ENCODE peak calls at places on chromosome 1, in ten cellular contexts. One of them, this sample, is unnamed.

GRCh38 chr1:159040206-159040605 is 30.5 kb downstream of the IFI16 start:
- DNase-seq in Peyer's patch: no peak
- DNase-seq in stomach: no peak
- DNase-seq in mesothelial cell of epicardium: no peak
- DNase-seq in esophagus squamous epithelium: no peak
- DNase-seq in PC-9: no peak
- DNase-seq in upper lobe of right lung: no peak
- DNase-seq in AG10803: peak; percentile 75
- DNase-seq in lung: no peak
- DNase-seq in gastrocnemius medialis: no peak
- DNase-seq in this sample: no peak

GRCh38 chr1:145871994-145872411 is 13.1 kb upstream of the PIAS3 start:
- DNase-seq in AG10803: peak; percentile 36
- DNase-seq in PC-9: no peak
- DNase-seq in esophagus squamous epithelium: no peak
- DNase-seq in stomach: peak; percentile 31
- DNase-seq in lung: no peak
- DNase-seq in Peyer's patch: peak; percentile 64
- DNase-seq in mesothelial cell of epicardium: peak; percentile 42
- DNase-seq in gastrocnemius medialis: peak; percentile 13
- DNase-seq in upper lobe of right lung: peak; percentile 74
- DNase-seq in this sample: no peak

GRCh38 chr1:147210987-147211386 is 14.2 kb downstream of the FMO5 start:
- DNase-seq in Peyer's patch: no peak
- DNase-seq in stomach: no peak
- DNase-seq in esophagus squamous epithelium: no peak
- DNase-seq in lung: no peak
- DNase-seq in PC-9: no peak
- DNase-seq in gastrocnemius medialis: no peak
- DNase-seq in mesothelial cell of epicardium: no peak
- DNase-seq in AG10803: no peak
- DNase-seq in upper lobe of right lung: no peak
- DNase-seq in this sample: no peak

GRCh38 chr1:201628490-201628889 is 89.6 kb downstream of the NAV1 start:
- DNase-seq in AG10803: no peak
- DNase-seq in stomach: no peak
- DNase-seq in mesothelial cell of epicardium: no peak
- DNase-seq in upper lobe of right lung: no peak
- DNase-seq in lung: no peak
- DNase-seq in gastrocnemius medialis: no peak
- DNase-seq in esophagus squamous epithelium: no peak
- DNase-seq in PC-9: no peak
- DNase-seq in Peyer's patch: no peak
- DNase-seq in this sample: no peak

GRCh38 chr1:24309762-24310485 is 9.2 kb upstream of the GRHL3 start:
- DNase-seq in Peyer's patch: no peak
- DNase-seq in upper lobe of right lung: no peak
- DNase-seq in esophagus squamous epithelium: no peak
- DNase-seq in lung: no peak
- DNase-seq in gastrocnemius medialis: no peak
- DNase-seq in stomach: no peak
- DNase-seq in mesothelial cell of epicardium: no peak
- DNase-seq in AG10803: no peak
- DNase-seq in PC-9: no peak
- DNase-seq in this sample: no peak

GRCh38 chr1:241762713-241763339 is 85.2 kb upstream of the EXO1 start:
- DNase-seq in stomach: no peak
- DNase-seq in gastrocnemius medialis: no peak
- DNase-seq in esophagus squamous epithelium: no peak
- DNase-seq in AG10803: no peak
- DNase-seq in upper lobe of right lung: no peak
- DNase-seq in PC-9: no peak
- DNase-seq in Peyer's patch: no peak
- DNase-seq in mesothelial cell of epicardium: no peak
- DNase-seq in lung: no peak
- DNase-seq in this sample: no peak

GRCh38 chr1:49102752-49103151 is 326.1 kb upstream of the BEND5 start:
- DNase-seq in esophagus squamous epithelium: no peak
- DNase-seq in upper lobe of right lung: no peak
- DNase-seq in stomach: no peak
- DNase-seq in gastrocnemius medialis: no peak
- DNase-seq in AG10803: peak; percentile 94
- DNase-seq in mesothelial cell of epicardium: no peak
- DNase-seq in PC-9: no peak
- DNase-seq in lung: no peak
- DNase-seq in Peyer's patch: no peak
- DNase-seq in this sample: no peak

GRCh38 chr1:63688302-63688701 is 85.5 kb upstream of the ROR1 start:
- DNase-seq in Peyer's patch: no peak
- DNase-seq in gastrocnemius medialis: no peak
- DNase-seq in stomach: no peak
- DNase-seq in AG10803: peak; percentile 82
- DNase-seq in esophagus squamous epithelium: no peak
- DNase-seq in mesothelial cell of epicardium: no peak
- DNase-seq in lung: no peak
- DNase-seq in upper lobe of right lung: no peak
- DNase-seq in PC-9: no peak
- DNase-seq in this sample: no peak

GRCh38 chr1:88404582-88404981 is 279.5 kb upstream of the PKN2 start:
- DNase-seq in esophagus squamous epithelium: no peak
- DNase-seq in upper lobe of right lung: no peak
- DNase-seq in stomach: no peak
- DNase-seq in mesothelial cell of epicardium: no peak
- DNase-seq in gastrocnemius medialis: no peak
- DNase-seq in AG10803: no peak
- DNase-seq in lung: no peak
- DNase-seq in Peyer's patch: no peak
- DNase-seq in PC-9: no peak
- DNase-seq in this sample: no peak

DNA sequence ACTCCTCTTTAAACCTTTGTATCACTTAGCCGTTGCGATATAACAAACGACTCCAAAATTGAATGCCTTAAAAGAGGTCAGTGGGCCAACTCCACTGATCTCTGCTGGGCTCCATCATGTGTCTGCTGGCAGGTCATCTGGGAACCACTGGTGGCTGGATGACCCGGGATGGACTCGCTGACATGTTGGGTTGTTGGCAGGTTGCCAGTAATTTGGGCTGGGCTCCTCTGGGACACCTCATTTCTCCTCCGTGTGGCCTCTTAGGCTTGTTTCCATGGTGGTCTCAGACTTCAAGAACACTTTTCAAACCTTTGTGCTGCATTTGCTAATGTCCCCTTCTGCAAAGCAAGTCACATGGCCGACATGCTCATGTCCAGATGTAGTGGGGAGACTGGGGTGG is 139.3 kb upstream of the POU3F1 start:
- DNase-seq in gastrocnemius medialis: no peak
- DNase-seq in mesothelial cell of epicardium: no peak
- DNase-seq in upper lobe of right lung: no peak
- DNase-seq in lung: no peak
- DNase-seq in esophagus squamous epithelium: no peak
- DNase-seq in PC-9: no peak
- DNase-seq in AG10803: no peak
- DNase-seq in stomach: no peak
- DNase-seq in Peyer's patch: no peak
- DNase-seq in this sample: no peak
- TF ChIP-seq CTCF in gastrocnemius medialis: no peak
- TF ChIP-seq CTCF in mesothelial cell of epicardium: no peak
- TF ChIP-seq CTCF in upper lobe of right lung: no peak
- TF ChIP-seq CTCF in lung: no peak
- TF ChIP-seq CTCF in esophagus squamous epithelium: no peak
- TF ChIP-seq CTCF in PC-9: no peak
- TF ChIP-seq CTCF in AG10803: no peak
- TF ChIP-seq CTCF in stomach: no peak
- TF ChIP-seq CTCF in Peyer's patch: no peak
- TF ChIP-seq CTCF in this sample: no peak

DNA sequence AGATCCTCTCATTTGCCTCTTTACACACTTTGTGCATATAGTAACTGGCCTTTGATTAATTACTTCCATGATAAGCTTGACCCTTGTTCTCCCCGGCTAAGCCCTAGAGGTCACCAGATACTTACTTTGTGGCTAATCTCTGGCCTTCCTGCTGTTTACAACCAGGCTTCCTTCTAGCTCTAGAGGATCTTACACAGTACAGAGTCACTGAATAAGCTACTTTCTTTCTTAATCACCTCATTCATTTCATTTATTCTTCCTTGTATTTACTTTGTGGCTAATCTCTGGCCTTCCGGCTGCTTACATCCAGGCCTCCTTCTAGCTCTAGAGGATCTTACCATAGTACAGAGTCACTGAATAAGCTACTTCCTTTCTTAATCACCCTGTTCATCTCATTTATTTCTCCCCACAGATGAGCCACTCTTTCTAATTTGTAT is 144.3 kb upstream of the C1orf21 start:
- DNase-seq in gastrocnemius medialis: no peak
- DNase-seq in mesothelial cell of epicardium: no peak
- DNase-seq in stomach: no peak
- DNase-seq in lung: no peak
- DNase-seq in upper lobe of right lung: no peak
- DNase-seq in PC-9: no peak
- DNase-seq in esophagus squamous epithelium: no peak
- DNase-seq in AG10803: peak; percentile 50
- DNase-seq in Peyer's patch: peak; percentile 67
- DNase-seq in this sample: no peak
- TF ChIP-seq CTCF in gastrocnemius medialis: peak; percentile 27
- TF ChIP-seq CTCF in mesothelial cell of epicardium: no peak
- TF ChIP-seq CTCF in stomach: no peak
- TF ChIP-seq CTCF in lung: peak; percentile 15
- TF ChIP-seq CTCF in upper lobe of right lung: peak; percentile 41
- TF ChIP-seq CTCF in PC-9: no peak
- TF ChIP-seq CTCF in esophagus squamous epithelium: no peak
- TF ChIP-seq CTCF in AG10803: peak; percentile 39
- TF ChIP-seq CTCF in Peyer's patch: no peak
- TF ChIP-seq CTCF in this sample: no peak

GRCh38 chr1:12774801-12775345 is 1.3 kb downstream of the PRAMEF12 start:
- DNase-seq in lung: no peak
- DNase-seq in upper lobe of right lung: no peak
- DNase-seq in mesothelial cell of epicardium: no peak
- DNase-seq in esophagus squamous epithelium: no peak
- DNase-seq in PC-9: no peak
- DNase-seq in Peyer's patch: no peak
- DNase-seq in gastrocnemius medialis: no peak
- DNase-seq in stomach: no peak
- DNase-seq in AG10803: no peak
- DNase-seq in this sample: peak; percentile 69

GRCh38 chr1:12773438-12773837 is at the start of gene PRAMEF12:
- DNase-seq in gastrocnemius medialis: no peak
- DNase-seq in PC-9: no peak
- DNase-seq in stomach: no peak
- DNase-seq in Peyer's patch: no peak
- DNase-seq in AG10803: no peak
- DNase-seq in mesothelial cell of epicardium: no peak
- DNase-seq in upper lobe of right lung: no peak
- DNase-seq in lung: no peak
- DNase-seq in esophagus squamous epithelium: no peak
- DNase-seq in this sample: peak; percentile 46

GRCh38 chr1:12778061-12778460 is 4.5 kb downstream of the PRAMEF12 start:
- DNase-seq in PC-9: no peak
- DNase-seq in stomach: no peak
- DNase-seq in Peyer's patch: no peak
- DNase-seq in upper lobe of right lung: no peak
- DNase-seq in lung: no peak
- DNase-seq in gastrocnemius medialis: no peak
- DNase-seq in mesothelial cell of epicardium: no peak
- DNase-seq in esophagus squamous epithelium: no peak
- DNase-seq in AG10803: no peak
- DNase-seq in this sample: peak; percentile 34

GRCh38 chr1:12776801-12777557 is 3.4 kb downstream of the PRAMEF12 start:
- DNase-seq in Peyer's patch: no peak
- DNase-seq in lung: no peak
- DNase-seq in mesothelial cell of epicardium: no peak
- DNase-seq in AG10803: no peak
- DNase-seq in upper lobe of right lung: no peak
- DNase-seq in esophagus squamous epithelium: no peak
- DNase-seq in PC-9: no peak
- DNase-seq in stomach: no peak
- DNase-seq in gastrocnemius medialis: no peak
- DNase-seq in this sample: peak; percentile 69

DNA sequence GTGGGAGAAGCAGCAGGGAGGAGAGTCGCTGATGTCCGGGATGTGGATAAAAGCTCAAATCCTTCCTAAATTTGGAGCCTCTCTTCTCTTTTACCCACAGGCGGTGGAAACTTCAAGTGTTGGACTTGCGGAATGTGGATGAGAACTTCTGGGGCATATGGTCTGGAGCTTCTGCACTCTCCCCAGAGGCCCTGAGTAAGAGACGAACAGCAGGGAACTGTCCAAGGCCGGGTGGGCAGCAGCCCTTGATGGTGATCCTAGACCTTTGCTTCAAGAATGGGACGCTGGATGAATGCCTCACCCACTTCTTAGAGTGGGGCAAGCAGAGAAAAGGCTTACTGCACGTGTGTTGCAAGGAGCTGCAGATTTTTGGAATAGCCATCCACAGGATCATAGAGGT is 1.9 kb downstream of the PRAMEF12 start:
- DNase-seq in lung: no peak
- DNase-seq in PC-9: no peak
- DNase-seq in esophagus squamous epithelium: no peak
- DNase-seq in stomach: no peak
- DNase-seq in upper lobe of right lung: no peak
- DNase-seq in AG10803: no peak
- DNase-seq in gastrocnemius medialis: no peak
- DNase-seq in mesothelial cell of epicardium: no peak
- DNase-seq in Peyer's patch: no peak
- DNase-seq in this sample: peak; percentile 56
- TF ChIP-seq CTCF in lung: no peak
- TF ChIP-seq CTCF in PC-9: no peak
- TF ChIP-seq CTCF in esophagus squamous epithelium: no peak
- TF ChIP-seq CTCF in stomach: no peak
- TF ChIP-seq CTCF in upper lobe of right lung: no peak
- TF ChIP-seq CTCF in AG10803: no peak
- TF ChIP-seq CTCF in gastrocnemius medialis: no peak
- TF ChIP-seq CTCF in mesothelial cell of epicardium: no peak
- TF ChIP-seq CTCF in Peyer's patch: no peak
- TF ChIP-seq CTCF in this sample: no peak

DNA sequence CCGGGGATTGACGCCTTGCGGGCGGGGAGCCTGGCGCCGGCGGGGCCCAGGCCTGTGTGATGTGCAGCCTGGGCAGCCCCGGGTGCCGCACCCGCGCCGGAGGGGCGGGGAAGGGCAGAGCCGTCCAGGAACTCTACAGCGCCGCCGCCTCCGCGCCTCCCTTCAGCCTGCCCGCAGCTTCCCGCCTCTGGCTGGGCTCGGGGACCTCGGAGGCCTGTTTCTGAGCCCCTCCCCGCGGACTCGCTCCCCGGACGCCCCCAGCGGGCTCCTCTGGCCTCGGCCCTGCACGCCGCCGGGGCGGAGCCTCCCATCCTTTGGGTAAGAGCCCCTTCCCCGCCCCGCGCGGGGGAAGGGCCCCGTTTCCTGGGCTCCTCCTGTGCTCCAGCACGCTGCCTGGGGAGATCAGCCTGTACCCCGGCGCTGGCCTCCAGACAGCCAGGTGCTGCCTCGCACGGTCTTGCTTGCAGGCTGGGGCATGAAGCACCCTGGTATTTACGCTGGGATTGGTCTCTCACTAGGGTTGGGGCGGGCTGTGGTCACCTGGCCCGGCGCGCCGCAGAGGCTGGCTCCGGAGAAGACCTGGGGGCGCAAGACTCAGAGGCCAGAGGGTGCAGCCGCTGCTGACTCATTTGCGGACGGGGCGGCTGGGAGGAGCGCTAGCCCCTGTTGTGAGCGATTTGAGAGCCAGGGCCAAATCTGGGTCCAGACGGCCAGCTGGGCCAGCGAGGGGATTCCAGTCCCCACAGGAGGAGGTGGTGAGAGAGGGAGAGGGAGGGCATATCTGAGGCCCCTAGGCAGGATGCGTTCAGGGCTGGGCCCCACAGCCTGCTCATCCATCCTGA is 5.7 kb upstream of the ACOT11 start:
- DNase-seq in PC-9: peak; percentile 94
- DNase-seq in AG10803: peak; percentile 40
- DNase-seq in esophagus squamous epithelium: no peak
- DNase-seq in upper lobe of right lung: peak; percentile 82
- DNase-seq in gastrocnemius medialis: peak; percentile 19
- DNase-seq in stomach: peak; percentile 78
- DNase-seq in Peyer's patch: peak; percentile 87
- DNase-seq in mesothelial cell of epicardium: peak; percentile 83
- DNase-seq in lung: peak; percentile 56
- DNase-seq in this sample: no peak
- TF ChIP-seq CTCF in PC-9: no peak
- TF ChIP-seq CTCF in AG10803: no peak
- TF ChIP-seq CTCF in esophagus squamous epithelium: peak; percentile 13
- TF ChIP-seq CTCF in upper lobe of right lung: peak; percentile 19
- TF ChIP-seq CTCF in gastrocnemius medialis: no peak
- TF ChIP-seq CTCF in stomach: no peak
- TF ChIP-seq CTCF in Peyer's patch: no peak
- TF ChIP-seq CTCF in mesothelial cell of epicardium: no peak
- TF ChIP-seq CTCF in lung: no peak
- TF ChIP-seq CTCF in this sample: no peak